ENCODE peak calls at places on chromosomes 12 and 14, in four cellular contexts. Z, R, X and E are unnamed samples.

GRCh38 chr14:94945615-94946014 is 175.7 kb upstream of the GSC start:
- DNase-seq in Z (no peak), R (no peak), X (no peak), E (no peak)

GRCh38 chr14:67583711-67584644 is 16.1 kb downstream of the PIGH start:
- DNase-seq in Z (peak; percentile 41), R (peak; percentile 15), X (peak; percentile 54), E (peak; percentile 48)

GRCh38 chr12:104672096-104672445 is 215.3 kb downstream of the CHST11 start:
- DNase-seq in Z (no peak), R (no peak), X (no peak), E (no peak)

GRCh38 chr12:94678849-94679248 is 28.5 kb upstream of the TMCC3 start:
- DNase-seq in Z (no peak), R (no peak), X (no peak), E (no peak)

GRCh38 chr12:121534495-121535148 is 46.2 kb downstream of the KDM2B start:
- DNase-seq in Z (no peak), R (no peak), X (no peak), E (no peak)

GRCh38 chr12:48021485-48022179 is 17.4 kb upstream of the COL2A1 start:
- DNase-seq in Z (peak; percentile 89), R (no peak), X (no peak), E (no peak)

GRCh38 chr12:90174198-90174510 is 465.5 kb upstream of the ATP2B1 start:
- DNase-seq in Z (no peak), R (peak; percentile 48), X (peak; percentile 30), E (peak; percentile 52)

GRCh38 chr14:106620368-106620767 is 1094.0 kb downstream of the TMEM121 start:
- DNase-seq in Z (no peak), R (no peak), X (no peak), E (no peak)

GRCh38 chr14:34460841-34461240 is 1.2 kb downstream of the SPTSSA start:
- DNase-seq in Z (no peak), R (peak; percentile 90), X (peak; percentile 28), E (peak; percentile 73)

GRCh38 chr12:101325590-101325989 is 45.7 kb downstream of the UTP20 start:
- DNase-seq in Z (no peak), R (no peak), X (no peak), E (no peak)

GRCh38 chr12:31362115-31362758 is 36.3 kb upstream of the SINHCAF start:
- DNase-seq in Z (peak; percentile 17), R (no peak), X (no peak), E (no peak)